ENCODE peak calls at places on chromosome 10, in eight cellular contexts. V is fibroblast of lung; E is PC-9; G is heart left ventricle; M is epithelial cell of esophagus; U is BJ; L is CD8-positive, alpha-beta T cell; P is cardiac muscle cell. B is an unnamed sample.

GRCh38 chr10:30518907-30519306 is 84.9 kb downstream of the MAP3K8 start:
- DNase-seq in V (no peak), E (no peak), G (no peak), M (no peak), U (no peak), L (no peak), P (no peak), B (no peak)

GRCh38 chr10:70137927-70138883 is 5.6 kb upstream of the AIFM2 start:
- DNase-seq in V (no peak), E (peak; percentile 47), G (no peak), M (peak; percentile 54), U (no peak), L (no peak), P (no peak), B (no peak)

GRCh38 chr10:484441-484924 is 205.0 kb downstream of the DIP2C start:
- DNase-seq in V (peak; percentile 40), E (no peak), G (no peak), M (peak; percentile 30), U (no peak), L (no peak), P (peak; percentile 15), B (peak; percentile 42)

GRCh38 chr10:113399051-113399450 is 153.8 kb upstream of the HABP2 start:
- DNase-seq in V (no peak), E (no peak), G (no peak), M (no peak), U (no peak), L (no peak), P (no peak), B (peak; percentile 30)

GRCh38 chr10:33950216-33950615 is 615.7 kb upstream of the NRP1 start:
- DNase-seq in V (no peak), E (no peak), G (no peak), M (no peak), U (no peak), L (no peak), P (no peak), B (no peak)

GRCh38 chr10:9848278-9848677 is 1169.4 kb upstream of the CELF2 start:
- DNase-seq in V (no peak), E (no peak), G (no peak), M (no peak), U (no peak), L (no peak), P (no peak), B (no peak)

GRCh38 chr10:101588879-101589278 is 758 bp downstream of the DPCD start:
- DNase-seq in V (peak; percentile 31), E (peak; percentile 37), G (no peak), M (peak; percentile 43), U (no peak), L (no peak), P (peak; percentile 23), B (peak; percentile 24)

GRCh38 chr10:78053201-78053868 is 19.7 kb downstream of the RPS24 start:
- DNase-seq in V (peak; percentile 67), E (no peak), G (no peak), M (peak; percentile 33), U (peak; percentile 73), L (no peak), P (no peak), B (peak; percentile 83)

GRCh38 chr10:21069929-21070363 is 172.8 kb upstream of the NEBL start:
- DNase-seq in V (no peak), E (no peak), G (no peak), M (no peak), U (no peak), L (no peak), P (peak; percentile 37), B (no peak)

DNA sequence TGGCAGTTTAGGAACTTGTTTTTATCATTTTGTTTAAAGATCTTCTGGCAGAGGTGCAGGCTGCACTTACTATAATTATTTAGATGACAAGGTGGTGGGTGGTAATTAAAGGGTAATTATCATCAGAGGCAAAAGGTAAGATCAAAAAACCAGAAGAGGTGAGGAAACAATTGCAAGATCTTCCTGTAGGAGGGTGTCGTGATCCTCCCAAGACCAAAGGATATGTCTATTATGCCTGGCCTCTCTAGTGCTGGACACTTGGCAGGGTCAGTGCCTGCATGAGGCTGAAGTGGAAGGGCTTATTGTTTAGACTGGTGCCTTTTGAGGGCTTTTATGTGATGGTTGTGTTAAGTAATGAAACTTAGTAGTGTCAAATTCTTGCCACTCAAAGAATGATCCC is 1.8 kb upstream of the WAPL start:
- DNase-seq in V (no peak), E (no peak), G (no peak), M (peak; percentile 24), U (no peak), L (no peak), P (peak; percentile 51), B (peak; percentile 20)
- H3K4me3 ChIP-seq in V (no peak overlapping the region), E (peak overlapping the region; percentile 79), G (no peak overlapping the region), M (no peak overlapping the region), U (no peak overlapping the region), L (no peak overlapping the region), P (peak overlapping the region; percentile 77), B (no peak overlapping the region)

DNA sequence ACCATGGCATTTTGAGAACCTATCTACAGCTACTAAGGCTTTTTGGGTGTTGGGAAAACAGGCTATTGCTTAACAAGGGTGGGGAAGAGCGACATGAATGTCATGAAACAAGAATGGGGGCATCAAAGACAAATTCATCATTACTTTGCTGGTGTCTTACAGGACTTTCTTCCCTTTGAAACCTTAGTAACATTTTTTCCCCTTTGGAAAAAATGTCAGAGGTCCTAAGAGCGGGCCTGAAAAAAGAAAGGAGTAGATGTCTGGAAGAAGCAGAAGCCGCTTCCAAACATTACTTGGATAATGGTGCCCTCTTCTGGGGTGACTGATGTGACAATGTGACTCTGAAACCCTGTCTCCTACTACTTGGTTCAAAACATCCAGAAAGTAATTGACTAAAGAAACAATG is 3.8 kb upstream of the DDX50 start:
- DNase-seq in V (peak; percentile 87), E (peak; percentile 46), G (no peak), M (peak; percentile 76), U (no peak), L (no peak), P (peak; percentile 76), B (peak; percentile 77)
- TF ChIP-seq CTCF in V (peak; percentile 16), E (peak; percentile 68), G (peak; percentile 37), M (peak; percentile 56), U (peak; percentile 57), L (no peak), P (peak; percentile 38), B (peak; percentile 71)

DNA sequence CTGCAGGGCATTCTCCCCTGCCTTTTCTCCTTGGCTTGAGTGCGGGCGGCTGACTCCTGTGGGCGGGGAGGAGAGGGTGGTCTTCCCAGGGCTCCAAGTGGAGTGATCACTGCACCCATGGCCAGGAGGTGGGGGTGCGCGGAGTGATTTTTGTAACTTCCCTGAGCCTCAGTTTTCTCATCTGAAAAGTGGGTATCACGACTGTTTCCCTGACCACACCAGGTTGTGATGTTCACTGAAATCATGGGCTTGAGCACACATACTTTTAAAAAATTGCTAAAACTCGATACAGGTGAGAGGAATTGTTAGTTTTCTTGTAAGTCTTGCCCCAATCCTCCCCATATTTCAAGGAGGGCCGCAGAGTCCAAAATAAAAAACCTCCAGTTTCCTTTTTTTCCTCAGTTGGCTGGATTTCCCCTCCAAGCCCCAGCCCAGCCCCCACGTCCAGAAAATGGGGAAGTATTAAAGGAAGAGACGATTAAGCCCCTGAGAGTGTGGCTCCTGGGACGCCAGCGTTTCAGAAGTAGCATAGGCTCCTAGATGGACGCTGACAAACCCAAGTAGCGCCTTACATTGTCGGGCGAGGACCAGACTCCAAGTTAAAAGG is 6.7 kb upstream of the EMX2 start:
- DNase-seq in V (no peak), E (no peak), G (no peak), M (no peak), U (no peak), L (no peak), P (no peak), B (no peak)
- H3K4me3 ChIP-seq in V (no peak overlapping the region), E (no peak overlapping the region), G (peak overlapping the region; percentile 28), M (no peak overlapping the region), U (peak overlapping the region; percentile 33), L (no peak overlapping the region), P (no peak overlapping the region), B (peak overlapping the region; percentile 63)

GRCh38 chr10:111856631-111857030 is 326.9 kb downstream of the GPAM start:
- DNase-seq in V (no peak), E (no peak), G (no peak), M (no peak), U (no peak), L (no peak), P (peak; percentile 2), B (peak; percentile 8)
- TF ChIP-seq CTCF in V (peak; percentile 50), E (no peak), G (no peak), M (peak; percentile 8), U (peak; percentile 18), L (no peak), P (no peak), B (peak; percentile 69)

DNA sequence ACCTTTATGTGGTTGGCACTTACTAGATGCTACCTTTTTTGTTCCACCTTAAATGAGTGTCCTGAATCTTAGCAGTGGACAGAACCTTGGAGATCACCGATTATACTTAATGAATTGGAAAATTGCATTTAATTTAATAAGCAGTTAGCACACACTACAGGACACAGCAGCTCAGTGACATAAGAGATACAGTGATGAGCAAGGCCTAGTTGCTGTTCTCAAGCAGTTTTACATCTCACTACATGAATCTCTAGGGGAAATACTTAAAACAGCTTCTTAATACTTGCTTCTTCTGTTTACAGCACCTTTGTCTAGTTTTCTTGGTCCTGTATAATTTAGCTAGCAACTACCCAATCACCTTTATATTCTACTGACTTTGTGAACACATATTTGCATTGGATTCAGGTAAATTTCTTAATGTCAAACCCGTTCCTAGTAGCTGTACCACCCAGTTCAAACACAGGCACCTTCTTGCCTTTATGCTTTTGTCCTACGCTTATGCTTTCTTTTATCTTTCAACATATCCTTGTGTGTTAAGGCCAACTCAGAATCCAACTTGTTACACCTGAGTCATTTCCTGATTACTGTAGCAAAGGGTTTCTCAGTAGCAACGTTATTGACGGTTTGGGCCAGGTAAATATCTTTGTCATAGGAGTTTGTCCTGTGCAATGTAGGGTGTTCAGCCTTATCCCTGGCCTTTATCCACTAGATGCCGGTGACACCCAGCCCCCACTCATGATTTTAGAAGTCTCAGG is 1.8 kb downstream of the STAM start:
- DNase-seq in V (no peak), E (peak; percentile 82), G (no peak), M (peak; percentile 90), U (no peak), L (no peak), P (no peak), B (no peak)
- H3K4me3 ChIP-seq in V (peak overlapping the region; percentile 82), E (peak overlapping the region; percentile 96), G (peak overlapping the region; percentile 90), M (peak overlapping the region; percentile 90), U (peak overlapping the region; percentile 18), L (peak overlapping the region; percentile 17), P (peak overlapping the region; percentile 74), B (peak overlapping the region; percentile 97)

DNA sequence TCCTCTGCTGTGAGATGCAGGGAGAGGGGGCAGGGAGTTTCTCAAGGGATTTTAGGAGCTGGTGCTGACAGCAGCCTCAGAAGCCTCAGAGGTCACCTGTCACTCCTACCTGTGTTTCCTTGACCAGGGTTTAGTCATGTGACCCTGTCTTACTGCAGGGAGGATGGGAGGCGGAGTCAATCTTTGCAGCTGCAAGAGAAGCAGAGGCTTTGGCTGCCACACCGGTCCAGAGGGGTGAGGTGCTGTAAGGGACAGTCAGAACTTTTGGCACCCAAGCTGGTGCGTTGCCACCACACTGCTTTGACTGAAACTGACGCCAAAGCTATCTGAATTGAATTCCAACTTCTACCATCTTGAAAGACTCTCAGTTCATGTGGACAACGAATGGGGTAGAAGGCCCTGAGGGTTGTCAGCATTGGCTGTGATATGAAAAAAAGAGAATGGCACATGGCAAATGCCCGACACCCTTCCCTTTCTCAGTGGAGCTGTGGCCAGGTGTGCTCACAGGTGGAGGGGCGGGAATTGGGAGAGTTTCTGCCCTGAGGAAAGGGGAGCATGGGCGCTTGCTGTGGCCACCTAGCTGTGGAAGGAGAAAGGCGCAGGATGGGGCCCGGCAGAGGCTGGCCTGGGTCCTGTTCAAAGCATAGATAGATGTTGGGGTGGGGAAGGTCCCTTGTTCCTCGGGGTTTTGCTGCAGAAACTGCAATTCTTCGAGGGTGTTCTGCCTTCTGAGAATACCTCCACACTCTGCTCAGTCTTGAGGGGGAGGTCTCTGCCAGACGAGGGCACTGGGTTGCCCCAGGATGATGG is 69.3 kb downstream of the ARHGAP22 start:
- DNase-seq in V (no peak), E (no peak), G (no peak), M (no peak), U (no peak), L (no peak), P (no peak), B (no peak)
- TF ChIP-seq CTCF in V (no peak), E (no peak), G (no peak), M (no peak), U (no peak), L (no peak), P (no peak), B (no peak)

B was measured in AG10803.